ENCODE peak calls at places on chromosomes 1 and 21, in ten cellular contexts. V is stimulated activated CD8-positive, alpha-beta memory T cell treated with anti-CD3 and anti-CD28 coated beads, Interleukin-7, amount 100 ng/mL, for 24 hours; Z is NCI-H2107; D is endothelial cell; U is A549; B is EL; R is activated naive CD4-positive, alpha-beta T cell treated with Interleukin-2 at 50 U/mL for 16 hours; E is activated CD4-positive, alpha-beta T cell treated with anti-CD3 and anti-CD28 coated beads for 48 hours; J is stimulated activated CD4-positive, alpha-beta T cell treated with anti-CD3 and anti-CD28 coated beads, Interleukin-2, amount 100 ng/mL, for 24 hours; Q is memory B cell. K is an unnamed sample.

GRCh38 chr1:172515927-172516326 is 17.0 kb upstream of the SUCO start:
- DNase-seq in V (no peak), Z (no peak), D (no peak), U (no peak), B (no peak), R (no peak), E (no peak), J (no peak), Q (no peak), K (no peak)

GRCh38 chr1:92599184-92599583 is 112.5 kb upstream of the GFI1 start:
- DNase-seq in V (no peak), Z (no peak), D (no peak), U (peak; percentile 2), B (peak; percentile 18), R (no peak), E (no peak), J (no peak), Q (no peak), K (peak; percentile 70)

GRCh38 chr1:34050711-34051485 is 114.1 kb downstream of the CSMD2 start:
- DNase-seq in V (no peak), Z (no peak), D (no peak), U (no peak), B (no peak), R (no peak), E (no peak), J (no peak), Q (no peak), K (no peak)

GRCh38 chr1:198846506-198847010 is 207.7 kb downstream of the PTPRC start:
- DNase-seq in V (no peak), Z (no peak), D (no peak), U (no peak), B (no peak), R (no peak), E (no peak), J (no peak), Q (no peak), K (no peak)

GRCh38 chr1:6724517-6725141 is 23.0 kb upstream of the DNAJC11 start:
- DNase-seq in V (no peak), Z (no peak), D (no peak), U (peak; percentile 54), B (peak; percentile 94), R (no peak), E (no peak), J (no peak), Q (no peak), K (peak; percentile 89)

GRCh38 chr1:41764608-41765007 is 154.1 kb downstream of the HIVEP3 start:
- DNase-seq in V (no peak), Z (no peak), D (no peak), U (no peak), B (no peak), R (no peak), E (no peak), J (no peak), Q (no peak), K (no peak)

GRCh38 chr21:45370575-45370974 is 34.4 kb upstream of the COL18A1 start:
- DNase-seq in V (no peak), Z (no peak), D (no peak), U (no peak), B (no peak), R (no peak), E (no peak), J (no peak), Q (no peak), K (no peak)

GRCh38 chr1:66182551-66183178 is 351.3 kb upstream of the SGIP1 start:
- DNase-seq in V (no peak), Z (no peak), D (no peak), U (peak; percentile 54), B (peak; percentile 81), R (peak; percentile 21), E (peak; percentile 62), J (peak; percentile 25), Q (no peak), K (peak; percentile 64)

GRCh38 chr1:175197536-175197935 is 5.0 kb upstream of the KIAA0040 start:
- DNase-seq in V (no peak), Z (no peak), D (no peak), U (no peak), B (peak; percentile 44), R (no peak), E (no peak), J (no peak), Q (no peak), K (no peak)

GRCh38 chr21:39088831-39089380 is 94.3 kb downstream of the PSMG1 start:
- DNase-seq in V (no peak), Z (no peak), D (no peak), U (no peak), B (peak; percentile 73), R (no peak), E (peak; percentile 28), J (no peak), Q (no peak), K (peak; percentile 76)

GRCh38 chr1:160407819-160408801 is 7.7 kb downstream of the VANGL2 start:
- DNase-seq in V (no peak), Z (no peak), D (no peak), U (no peak), B (peak; percentile 47), R (no peak), E (no peak), J (no peak), Q (no peak), K (no peak)

GRCh38 chr21:32001390-32001789 is 128.6 kb downstream of the HUNK start:
- DNase-seq in V (no peak), Z (no peak), D (no peak), U (no peak), B (no peak), R (no peak), E (no peak), J (no peak), Q (no peak), K (no peak)

GRCh38 chr1:156767879-156768608 is 709 bp downstream of the PRCC start:
- DNase-seq in V (no peak), Z (no peak), D (peak; percentile 38), U (no peak), B (peak; percentile 35), R (peak; percentile 55), E (peak; percentile 42), J (peak; percentile 50), Q (peak; percentile 54), K (no peak)

GRCh38 chr1:24963943-24964677 is 34.0 kb upstream of the RUNX3 start:
- DNase-seq in V (no peak), Z (no peak), D (no peak), U (no peak), B (no peak), R (no peak), E (no peak), J (no peak), Q (no peak), K (peak; percentile 23)

GRCh38 chr1:104852151-104852550 is 1102.5 kb downstream of the AMY1C start:
- DNase-seq in V (no peak), Z (no peak), D (no peak), U (no peak), B (no peak), R (no peak), E (no peak), J (no peak), Q (no peak), K (no peak)

GRCh38 chr1:198121058-198121829 is 35.6 kb upstream of the NEK7 start:
- DNase-seq in V (no peak), Z (no peak), D (no peak), U (peak; percentile 26), B (peak; percentile 91), R (no peak), E (no peak), J (no peak), Q (no peak), K (peak; percentile 96)

GRCh38 chr21:41024341-41025056 is 143.5 kb upstream of the BACE2 start:
- DNase-seq in V (no peak), Z (no peak), D (no peak), U (no peak), B (no peak), R (no peak), E (no peak), J (no peak), Q (no peak), K (no peak)

GRCh38 chr1:119714583-119714982 is 2.8 kb downstream of the PHGDH start:
- DNase-seq in V (no peak), Z (no peak), D (no peak), U (no peak), B (no peak), R (no peak), E (no peak), J (no peak), Q (no peak), K (peak; percentile 24)

GRCh38 chr1:41657679-41658078 is 173.2 kb upstream of the EDN2 start:
- DNase-seq in V (no peak), Z (no peak), D (no peak), U (no peak), B (no peak), R (no peak), E (no peak), J (no peak), Q (no peak), K (no peak)

GRCh38 chr1:9247894-9248293 is 13.3 kb downstream of the H6PD start:
- DNase-seq in V (no peak), Z (no peak), D (no peak), U (no peak), B (no peak), R (no peak), E (no peak), J (no peak), Q (no peak), K (no peak)

GRCh38 chr1:225834417-225835329 is 24.7 kb downstream of the EPHX1 start:
- DNase-seq in V (no peak), Z (peak; percentile 69), D (no peak), U (no peak), B (no peak), R (no peak), E (no peak), J (no peak), Q (no peak), K (peak; percentile 92)

GRCh38 chr1:31227891-31228290 is 11.8 kb downstream of the NKAIN1 start:
- DNase-seq in V (no peak), Z (no peak), D (no peak), U (no peak), B (no peak), R (no peak), E (no peak), J (no peak), Q (no peak), K (no peak)

GRCh38 chr21:37233551-37234146 is 33.5 kb downstream of the VPS26C start:
- DNase-seq in V (no peak), Z (no peak), D (no peak), U (no peak), B (no peak), R (no peak), E (no peak), J (no peak), Q (no peak), K (no peak)

GRCh38 chr21:41369915-41370839 is 8.3 kb downstream of the MX2 start:
- DNase-seq in V (peak; percentile 19), Z (no peak), D (no peak), U (no peak), B (no peak), R (peak; percentile 38), E (peak; percentile 62), J (no peak), Q (peak; percentile 27), K (no peak)

GRCh38 chr1:37146071-37146470 is 111.8 kb upstream of the GRIK3 start:
- DNase-seq in V (no peak), Z (no peak), D (no peak), U (no peak), B (no peak), R (no peak), E (no peak), J (no peak), Q (no peak), K (no peak)

GRCh38 chr1:32998009-32998555 is 33.5 kb upstream of the RNF19B start:
- DNase-seq in V (no peak), Z (no peak), D (no peak), U (no peak), B (peak; percentile 40), R (no peak), E (no peak), J (no peak), Q (no peak), K (no peak)

GRCh38 chr1:99645699-99646531 is at the start of gene PALMD:
- DNase-seq in V (no peak), Z (no peak), D (no peak), U (peak; percentile 3), B (peak; percentile 28), R (no peak), E (no peak), J (no peak), Q (no peak), K (peak; percentile 27)

GRCh38 chr1:229046251-229046853 is 224.6 kb upstream of the RAB4A start:
- DNase-seq in V (no peak), Z (no peak), D (no peak), U (no peak), B (no peak), R (no peak), E (no peak), J (no peak), Q (no peak), K (no peak)

K was measured in fibroblast of lung.